ENCODE peak calls at places on chromosomes 6 and 20, in four cellular contexts. F is H1, P is K562, O is GM12878. Q is an unnamed sample.
A peak's percentile ranks its signal among the peaks of the same experiment; 100 is the strongest.

GRCh38 chr6:158262082-158262481 is 50.2 kb upstream of the TULP4 start:
- DNase-seq in O (no peak), F (no peak), P (no peak), Q (no peak)

GRCh38 chr6:169288591-169288990 is 34.9 kb upstream of the THBS2 start:
- DNase-seq in O (no peak), P (no peak), F (no peak), Q (no peak)

GRCh38 chr6:94349227-94349626 is 929.9 kb upstream of the EPHA7 start:
- DNase-seq in F (no peak), P (no peak), O (no peak), Q (no peak)

GRCh38 chr6:44949595-44950201 is 378.4 kb upstream of the RUNX2 start:
- DNase-seq in P (no peak), F (no peak), O (no peak), Q (no peak)

GRCh38 chr6:65259080-65259479 is 447.9 kb downstream of the EYS start:
- DNase-seq in P (no peak), F (no peak), O (no peak), Q (no peak)

GRCh38 chr6:42899871-42900270 is 16.0 kb upstream of the PTCRA start:
- DNase-seq in F (no peak), P (no peak), O (no peak), Q (no peak)

GRCh38 chr6:28134015-28134414 is 7.7 kb upstream of the ZKSCAN8 start:
- DNase-seq in P (no peak), F (no peak), O (no peak), Q (peak; percentile 29)

GRCh38 chr6:55957961-55958422 is 82.6 kb upstream of the BMP5 start:
- DNase-seq in P (no peak), F (no peak), O (no peak), Q (no peak)

GRCh38 chr6:35016417-35017221 is 124.5 kb downstream of the TCP11 start:
- DNase-seq in F (no peak), O (no peak), P (no peak), Q (no peak)

GRCh38 chr6:116022841-116023380 is 37.8 kb downstream of the FRK start:
- DNase-seq in P (no peak), F (no peak), O (no peak), Q (no peak)

GRCh38 chr6:36738108-36738507 is 40.5 kb downstream of the RAB44 start:
- DNase-seq in P (no peak), F (no peak), O (no peak), Q (no peak)

GRCh38 chr6:90019216-90019615 is 124.9 kb downstream of the GJA10 start:
- DNase-seq in P (no peak), O (no peak), F (no peak), Q (no peak)

GRCh38 chr6:167760979-167761793 is 65.5 kb upstream of the AFDN start:
- DNase-seq in P (no peak), F (no peak), O (no peak), Q (no peak)

GRCh38 chr6:122788663-122789062 is 395 bp upstream of the SMPDL3A start:
- DNase-seq in F (no peak), P (no peak), O (no peak), Q (no peak)

GRCh38 chr20:42134265-42135098 is 516.3 kb upstream of the CHD6 start:
- DNase-seq in O (no peak), F (no peak), P (no peak), Q (no peak)

GRCh38 chr6:42742116-42742894 is 3.6 kb downstream of the TBCC start:
- DNase-seq in F (no peak), P (no peak), O (no peak), Q (no peak)

GRCh38 chr20:6731951-6732580 is 35.4 kb upstream of the BMP2 start:
- DNase-seq in O (no peak), P (no peak), F (no peak), Q (no peak)

GRCh38 chr20:46331612-46332361 is 23.5 kb upstream of the CDH22 start:
- DNase-seq in F (no peak), P (no peak), O (no peak), Q (no peak)

GRCh38 chr20:9075264-9076095 is 6.6 kb downstream of the PLCB4 start:
- DNase-seq in P (no peak), O (no peak), F (no peak), Q (no peak)

GRCh38 chr20:9081423-9081966 is 12.6 kb downstream of the PLCB4 start:
- DNase-seq in P (no peak), O (no peak), F (no peak), Q (no peak)

GRCh38 chr20:9079038-9079731 is 10.3 kb downstream of the PLCB4 start:
- DNase-seq in O (no peak), F (no peak), P (no peak), Q (no peak)
- TF ChIP-seq EGR1 in O (no peak), F (no peak), P (no peak), Q (no peak)

DNA sequence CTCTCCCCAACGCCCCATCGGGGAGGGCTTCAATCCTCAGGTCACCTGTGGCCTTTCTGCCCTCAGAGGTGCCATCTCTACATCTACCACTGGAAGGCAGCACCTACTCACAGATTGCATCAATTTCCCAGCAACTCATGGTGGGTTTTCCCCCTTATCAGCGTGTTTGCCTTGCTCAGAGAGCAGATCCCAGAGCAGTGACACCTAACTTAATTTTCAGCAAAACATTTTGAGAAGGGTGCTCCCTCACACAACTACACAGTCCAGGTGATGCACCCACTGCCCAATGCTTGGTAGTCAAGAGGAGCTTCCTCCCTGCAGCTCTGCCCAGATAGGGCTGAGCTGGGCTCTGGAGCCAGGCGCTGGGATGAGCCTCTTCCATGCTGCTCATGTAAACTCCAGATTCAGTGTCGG is 48.2 kb downstream of the PLG start:
- DNase-seq in F (peak; percentile 76), P (peak; percentile 48), O (peak; percentile 39), Q (peak; percentile 18)
- TF ChIP-seq EGR1 in F (no peak), P (no peak), O (no peak), Q (no peak)

GRCh38 chr6:38187688-38188590 is 368.4 kb downstream of the ZFAND3 start:
- DNase-seq in O (no peak), F (peak; percentile 47), P (no peak), Q (no peak)
- TF ChIP-seq EGR1 in O (no peak), F (no peak), P (no peak), Q (no peak)

DNA sequence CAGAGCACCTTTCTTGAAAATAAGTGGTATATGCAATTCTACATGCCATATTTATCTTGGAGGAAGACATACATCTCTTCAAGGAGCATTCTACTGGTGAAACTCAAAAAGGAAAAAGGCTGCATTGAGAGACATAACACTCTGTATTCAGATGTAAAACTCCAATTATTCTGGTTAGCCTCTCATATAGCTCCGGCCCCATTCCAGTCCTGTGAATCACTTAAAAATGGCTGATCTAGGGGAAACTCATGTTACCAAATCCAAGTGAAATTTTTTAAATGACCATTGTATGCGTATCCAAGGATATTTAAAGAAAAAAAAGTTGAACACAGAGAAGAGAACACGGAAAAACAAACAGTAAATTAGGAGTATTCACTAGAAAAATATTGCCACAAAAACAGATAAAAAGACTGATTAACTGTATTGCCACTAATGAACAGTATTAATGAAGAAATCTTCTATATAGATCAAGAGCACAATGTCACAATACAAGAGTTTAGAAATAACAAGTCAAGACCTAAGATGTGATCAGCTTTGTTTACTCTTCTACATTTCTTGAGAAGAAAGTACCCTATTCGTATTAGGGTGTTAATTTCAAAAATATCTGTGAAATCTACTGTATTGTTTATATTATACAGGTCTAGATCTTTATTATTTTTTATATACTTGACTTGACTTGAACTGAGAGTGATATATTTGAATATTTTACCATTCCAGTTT is 124.5 kb upstream of the GJE1 start:
- DNase-seq in O (no peak), F (no peak), P (no peak), Q (peak; percentile 33)
- TF ChIP-seq EGR1 in O (no peak), F (no peak), P (no peak), Q (no peak)

GRCh38 chr20:62709537-62709905 is 885 bp downstream of the NTSR1 start:
- DNase-seq in O (no peak), F (no peak), P (no peak), Q (no peak)

GRCh38 chr20:62710221-62710885 is 1.7 kb downstream of the NTSR1 start:
- DNase-seq in P (no peak), F (no peak), O (no peak), Q (no peak)

GRCh38 chr20:62707981-62708521 is 585 bp upstream of the NTSR1 start:
- DNase-seq in F (peak; percentile 86), O (no peak), P (no peak), Q (peak; percentile 83)

GRCh38 chr20:62707281-62707941 is 1.2 kb upstream of the NTSR1 start:
- DNase-seq in F (no peak), O (no peak), P (no peak), Q (no peak)

DNA sequence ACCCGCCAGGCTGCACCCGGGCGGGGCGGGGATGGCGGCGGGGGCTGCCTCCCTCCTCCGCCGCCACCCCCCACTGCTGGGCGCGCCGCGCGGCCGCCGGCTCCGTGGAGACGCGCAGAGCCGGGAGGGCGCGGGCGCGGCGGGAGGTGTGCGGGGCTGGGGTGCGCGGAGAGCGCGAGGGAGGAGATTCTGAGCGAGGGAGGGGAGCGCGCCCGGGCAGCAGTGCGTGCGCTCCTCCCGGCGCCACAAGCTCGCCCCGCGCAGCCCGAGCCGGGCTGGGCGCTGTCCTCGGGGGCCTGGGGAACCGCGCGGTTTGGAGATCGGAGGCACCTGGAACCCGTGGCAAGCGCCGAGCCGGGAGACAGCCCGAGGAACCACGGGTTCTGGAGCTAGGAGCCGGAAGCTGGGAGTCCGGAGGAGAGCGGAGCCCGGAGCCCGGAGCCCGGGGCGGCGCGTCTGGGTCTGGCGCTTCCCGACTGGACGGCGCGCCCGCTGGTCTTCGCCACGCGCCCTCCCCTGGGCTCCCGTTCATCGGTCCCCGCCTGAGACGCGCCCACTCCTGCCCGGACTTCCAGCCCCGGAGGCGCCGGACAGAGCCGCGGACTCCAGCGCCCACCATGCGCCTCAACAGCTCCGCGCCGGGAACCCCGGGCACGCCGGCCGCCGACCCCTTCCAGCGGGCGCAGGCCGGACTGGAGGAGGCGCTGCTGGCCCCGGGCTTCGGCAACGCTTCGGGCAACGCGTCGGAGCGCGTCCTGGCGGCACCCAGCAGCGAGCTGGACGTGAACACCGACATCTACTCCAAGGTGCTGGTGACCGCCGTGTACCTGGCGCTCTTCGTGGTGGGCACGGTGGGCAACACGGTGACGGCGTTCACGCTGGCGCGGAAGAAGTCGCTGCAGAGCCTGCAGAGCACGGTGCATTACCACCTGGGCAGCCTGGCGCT is at the start of gene NTSR1:
- DNase-seq in F (peak; percentile 79), O (no peak), P (no peak), Q (no peak)
- TF ChIP-seq EGR1 in F (no peak), O (no peak), P (no peak), Q (no peak)

GRCh38 chr6:4664117-4664626 is 112.0 kb upstream of the CDYL start:
- DNase-seq in O (no peak), F (peak; percentile 10), P (no peak), Q (no peak)
- TF ChIP-seq EGR1 in O (no peak), F (no peak), P (no peak), Q (no peak)

GRCh38 chr20:62578294-62578897 is 63.9 kb upstream of the SLCO4A1 start:
- DNase-seq in P (peak; percentile 39), O (no peak), F (no peak), Q (no peak)
- TF ChIP-seq EGR1 in P (no peak), O (no peak), F (no peak), Q (no peak)